ENCODE peak calls at places on chromosomes 3 and 15, in eight cellular contexts. One of them, this sample, is unnamed. For H3K27me3, the result is how much of the 10 kb centered on the place peaks cover.

GRCh38 chr3:146843476-146843875 is 238.3 kb upstream of the PLSCR5 start:
- DNase-seq in tibial artery: no peak
- DNase-seq in pancreas: no peak
- DNase-seq in heart right ventricle: no peak
- DNase-seq in HL-60: no peak
- DNase-seq in vagina: no peak
- DNase-seq in CD8-positive, alpha-beta T cell: no peak
- DNase-seq in ovary: no peak
- DNase-seq in this sample: no peak

GRCh38 chr15:98451268-98451667 is 197.1 kb upstream of the IGF1R start:
- DNase-seq in tibial artery: no peak
- DNase-seq in pancreas: no peak
- DNase-seq in heart right ventricle: no peak
- DNase-seq in HL-60: no peak
- DNase-seq in vagina: no peak
- DNase-seq in CD8-positive, alpha-beta T cell: no peak
- DNase-seq in ovary: no peak
- DNase-seq in this sample: no peak

GRCh38 chr3:120432105-120432860 is 18.5 kb downstream of the FSTL1 start:
- DNase-seq in tibial artery: no peak
- DNase-seq in pancreas: no peak
- DNase-seq in heart right ventricle: no peak
- DNase-seq in HL-60: no peak
- DNase-seq in vagina: peak
- DNase-seq in CD8-positive, alpha-beta T cell: no peak
- DNase-seq in ovary: peak
- DNase-seq in this sample: no peak

GRCh38 chr3:115590873-115591272 is 32.4 kb upstream of the GAP43 start:
- DNase-seq in tibial artery: no peak
- DNase-seq in pancreas: no peak
- DNase-seq in heart right ventricle: no peak
- DNase-seq in HL-60: no peak
- DNase-seq in vagina: no peak
- DNase-seq in CD8-positive, alpha-beta T cell: no peak
- DNase-seq in ovary: no peak
- DNase-seq in this sample: no peak

GRCh38 chr3:186386883-186387560 is 25.0 kb upstream of the DGKG start:
- DNase-seq in tibial artery: no peak
- DNase-seq in pancreas: no peak
- DNase-seq in heart right ventricle: no peak
- DNase-seq in HL-60: no peak
- DNase-seq in vagina: no peak
- DNase-seq in CD8-positive, alpha-beta T cell: no peak
- DNase-seq in ovary: no peak
- DNase-seq in this sample: no peak

GRCh38 chr3:177753498-177754155 is 556.3 kb upstream of the TBL1XR1 start:
- DNase-seq in tibial artery: peak
- DNase-seq in pancreas: no peak
- DNase-seq in heart right ventricle: peak
- DNase-seq in HL-60: no peak
- DNase-seq in vagina: no peak
- DNase-seq in CD8-positive, alpha-beta T cell: no peak
- DNase-seq in ovary: peak
- DNase-seq in this sample: no peak

GRCh38 chr3:153350420-153350819 is 188.4 kb downstream of the RAP2B start:
- DNase-seq in tibial artery: no peak
- DNase-seq in pancreas: no peak
- DNase-seq in heart right ventricle: no peak
- DNase-seq in HL-60: no peak
- DNase-seq in vagina: no peak
- DNase-seq in CD8-positive, alpha-beta T cell: no peak
- DNase-seq in ovary: no peak
- DNase-seq in this sample: peak

GRCh38 chr3:197878427-197878826 is 71.6 kb upstream of the RPL35A start:
- DNase-seq in tibial artery: no peak
- DNase-seq in pancreas: no peak
- DNase-seq in heart right ventricle: no peak
- DNase-seq in HL-60: peak
- DNase-seq in vagina: no peak
- DNase-seq in CD8-positive, alpha-beta T cell: no peak
- DNase-seq in ovary: no peak
- DNase-seq in this sample: no peak

GRCh38 chr3:194824100-194824499 is 138.4 kb downstream of the FAM43A start:
- DNase-seq in tibial artery: no peak
- DNase-seq in pancreas: no peak
- DNase-seq in heart right ventricle: no peak
- DNase-seq in HL-60: no peak
- DNase-seq in vagina: no peak
- DNase-seq in CD8-positive, alpha-beta T cell: no peak
- DNase-seq in ovary: no peak
- DNase-seq in this sample: no peak

DNA sequence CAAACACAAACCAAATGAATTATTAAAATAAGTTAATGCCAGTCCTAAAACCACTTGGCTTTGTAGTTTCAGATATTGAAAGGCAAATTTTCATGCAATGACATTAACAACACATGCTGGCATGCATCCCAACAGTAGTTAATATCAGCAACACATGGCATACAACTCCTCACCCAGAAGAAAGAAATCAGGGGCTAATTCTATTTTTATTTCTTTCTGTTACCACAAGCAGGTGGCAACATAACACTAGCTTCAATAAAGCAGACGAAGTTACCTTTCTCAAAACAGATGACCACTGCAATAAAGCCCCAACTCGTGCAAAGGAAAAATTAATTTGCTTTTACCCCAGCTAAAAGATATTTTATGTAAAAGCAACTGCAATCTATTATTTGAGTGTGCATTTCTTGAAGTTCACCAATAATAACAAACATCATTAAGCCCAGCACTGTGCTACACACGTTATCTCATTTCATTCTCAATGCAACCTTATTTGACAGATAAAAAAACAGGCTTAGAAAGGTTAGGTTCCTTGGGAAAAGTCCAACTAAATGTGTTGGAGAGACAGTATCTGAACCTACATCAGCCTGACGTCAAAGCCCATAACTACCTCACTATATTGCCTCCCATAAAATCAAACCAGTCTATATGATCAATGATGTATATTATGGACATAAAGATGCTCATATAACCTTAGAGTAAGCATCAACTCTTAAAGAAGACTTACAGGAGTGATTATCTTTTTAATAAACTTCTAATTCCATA is 2.8 kb downstream of the TOP2B start:
- DNase-seq in tibial artery: no peak
- DNase-seq in pancreas: no peak
- DNase-seq in heart right ventricle: no peak
- DNase-seq in HL-60: no peak
- DNase-seq in vagina: no peak
- DNase-seq in CD8-positive, alpha-beta T cell: no peak
- DNase-seq in ovary: no peak
- DNase-seq in this sample: no peak
- H3K4me3 ChIP-seq in tibial artery: peak
- H3K4me3 ChIP-seq in pancreas: no peak
- H3K4me3 ChIP-seq in heart right ventricle: peak
- H3K4me3 ChIP-seq in HL-60: peak
- H3K4me3 ChIP-seq in vagina: no peak
- H3K4me3 ChIP-seq in CD8-positive, alpha-beta T cell: no peak
- H3K4me3 ChIP-seq in ovary: no peak
- H3K4me3 ChIP-seq in this sample: peak

DNA sequence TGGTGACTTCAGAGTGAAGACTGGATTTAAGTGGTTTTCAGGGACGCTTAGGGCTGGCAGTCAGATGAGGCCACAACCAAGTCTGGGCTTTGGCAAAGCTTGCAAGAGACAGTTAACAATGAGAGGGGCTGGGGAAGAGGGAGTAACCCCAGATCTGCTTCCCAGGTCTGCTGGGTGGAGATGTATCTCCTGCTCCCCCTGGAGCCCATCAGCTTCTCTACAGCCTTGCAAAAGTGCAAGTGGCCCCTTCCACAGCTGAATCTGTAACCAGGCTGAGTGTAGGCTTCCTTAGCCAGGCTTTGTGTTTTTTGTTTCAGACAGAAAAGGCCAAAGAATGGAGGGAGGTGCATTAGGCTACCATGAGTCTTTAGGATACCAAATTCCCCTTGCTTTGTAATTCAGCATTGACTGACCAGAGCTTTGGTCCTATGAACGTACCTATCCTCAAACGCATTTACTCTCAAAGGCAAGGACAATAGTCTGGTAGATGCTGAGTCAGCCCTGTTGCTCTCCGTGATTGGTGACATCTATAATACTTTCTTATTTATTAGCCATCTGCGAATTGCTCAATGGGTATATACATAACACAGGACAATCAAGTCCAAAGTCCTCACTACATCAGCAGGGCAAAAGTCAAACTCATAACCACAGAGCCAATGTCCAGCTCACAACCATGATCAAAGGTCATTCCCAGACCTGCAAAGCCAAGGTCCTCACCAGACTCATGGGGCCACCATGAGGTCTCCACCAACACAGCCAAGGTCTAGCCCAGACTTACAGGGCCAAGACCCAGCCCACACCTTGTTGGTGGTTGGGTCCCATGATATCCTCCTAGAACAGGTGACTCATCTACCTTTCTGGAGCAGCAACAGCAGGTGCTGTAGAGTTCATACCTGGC is 17.1 kb downstream of the CCDC13 start:
- DNase-seq in tibial artery: peak
- DNase-seq in pancreas: no peak
- DNase-seq in heart right ventricle: no peak
- DNase-seq in HL-60: peak
- DNase-seq in vagina: no peak
- DNase-seq in CD8-positive, alpha-beta T cell: no peak
- DNase-seq in ovary: no peak
- DNase-seq in this sample: no peak
- H3K27me3 ChIP-seq in tibial artery: under half
- H3K27me3 ChIP-seq in pancreas: under half
- H3K27me3 ChIP-seq in heart right ventricle: under half
- H3K27me3 ChIP-seq in HL-60: under half
- H3K27me3 ChIP-seq in vagina: under half
- H3K27me3 ChIP-seq in CD8-positive, alpha-beta T cell: under half
- H3K27me3 ChIP-seq in ovary: under half
- H3K27me3 ChIP-seq in this sample: under half

GRCh38 chr3:48459331-48459730 is 12.8 kb downstream of the ATRIP start:
- DNase-seq in tibial artery: no peak
- DNase-seq in pancreas: no peak
- DNase-seq in heart right ventricle: no peak
- DNase-seq in HL-60: no peak
- DNase-seq in vagina: no peak
- DNase-seq in CD8-positive, alpha-beta T cell: no peak
- DNase-seq in ovary: no peak
- DNase-seq in this sample: no peak
- TF ChIP-seq CTCF in tibial artery: no peak
- TF ChIP-seq CTCF in pancreas: no peak
- TF ChIP-seq CTCF in heart right ventricle: no peak
- TF ChIP-seq CTCF in HL-60: no peak
- TF ChIP-seq CTCF in vagina: no peak
- TF ChIP-seq CTCF in CD8-positive, alpha-beta T cell: no peak
- TF ChIP-seq CTCF in ovary: no peak
- TF ChIP-seq CTCF in this sample: no peak

GRCh38 chr3:157499342-157499963 is 3.8 kb downstream of the VEPH1 start:
- DNase-seq in tibial artery: no peak
- DNase-seq in pancreas: peak
- DNase-seq in heart right ventricle: peak
- DNase-seq in HL-60: no peak
- DNase-seq in vagina: no peak
- DNase-seq in CD8-positive, alpha-beta T cell: no peak
- DNase-seq in ovary: no peak
- DNase-seq in this sample: no peak
- H3K4me3 ChIP-seq in tibial artery: peak
- H3K4me3 ChIP-seq in pancreas: peak
- H3K4me3 ChIP-seq in heart right ventricle: peak
- H3K4me3 ChIP-seq in HL-60: no peak
- H3K4me3 ChIP-seq in vagina: peak
- H3K4me3 ChIP-seq in CD8-positive, alpha-beta T cell: no peak
- H3K4me3 ChIP-seq in ovary: peak
- H3K4me3 ChIP-seq in this sample: peak

GRCh38 chr15:51183076-51183475 is 88.4 kb upstream of the TNFAIP8L3 start:
- DNase-seq in tibial artery: no peak
- DNase-seq in pancreas: no peak
- DNase-seq in heart right ventricle: no peak
- DNase-seq in HL-60: no peak
- DNase-seq in vagina: no peak
- DNase-seq in CD8-positive, alpha-beta T cell: no peak
- DNase-seq in ovary: no peak
- DNase-seq in this sample: no peak
- H3K27me3 ChIP-seq in tibial artery: under half
- H3K27me3 ChIP-seq in pancreas: under half
- H3K27me3 ChIP-seq in heart right ventricle: under half
- H3K27me3 ChIP-seq in HL-60: under half
- H3K27me3 ChIP-seq in vagina: under half
- H3K27me3 ChIP-seq in CD8-positive, alpha-beta T cell: under half
- H3K27me3 ChIP-seq in ovary: under half
- H3K27me3 ChIP-seq in this sample: under half

DNA sequence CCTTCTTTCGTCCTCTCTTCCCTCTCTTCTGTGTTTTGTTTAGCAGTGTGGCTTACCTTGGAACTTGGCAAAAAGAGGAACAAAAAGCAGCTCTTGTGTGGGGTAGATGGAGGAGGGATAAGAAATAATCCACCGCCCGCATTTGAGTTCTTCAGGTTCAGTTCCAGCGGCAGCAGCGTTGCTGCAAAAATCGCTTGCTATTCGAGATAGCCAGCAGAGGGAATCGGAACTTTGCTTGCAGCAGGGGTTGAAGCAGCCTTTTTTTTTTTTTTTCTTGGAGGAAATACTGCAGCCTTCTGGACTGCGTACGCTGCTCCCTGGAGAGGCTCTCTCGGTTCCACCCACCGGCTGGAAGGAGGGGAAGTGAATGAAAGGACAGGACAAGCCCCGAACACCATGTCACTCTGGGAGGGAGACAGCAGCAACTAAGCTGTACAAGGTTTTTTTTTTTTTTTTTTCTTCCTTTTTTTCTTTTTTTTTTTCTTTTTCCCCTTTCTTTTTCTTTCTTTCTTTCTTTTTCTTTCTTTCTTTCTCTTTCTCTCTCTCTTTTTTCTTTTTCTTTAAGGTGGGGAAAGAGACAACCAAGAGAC is at the start of gene RBMS3:
- DNase-seq in tibial artery: peak
- DNase-seq in pancreas: peak
- DNase-seq in heart right ventricle: peak
- DNase-seq in HL-60: peak
- DNase-seq in vagina: peak
- DNase-seq in CD8-positive, alpha-beta T cell: no peak
- DNase-seq in ovary: peak
- DNase-seq in this sample: peak
- TF ChIP-seq CTCF in tibial artery: peak
- TF ChIP-seq CTCF in pancreas: no peak
- TF ChIP-seq CTCF in heart right ventricle: peak
- TF ChIP-seq CTCF in HL-60: no peak
- TF ChIP-seq CTCF in vagina: no peak
- TF ChIP-seq CTCF in CD8-positive, alpha-beta T cell: no peak
- TF ChIP-seq CTCF in ovary: peak
- TF ChIP-seq CTCF in this sample: peak

This sample was measured in BJ.